ENCODE peak calls at places on chromosome 4, in seven cellular contexts. One of them, this sample, is unnamed.

GRCh38 chr4:183747931-183748664 is 89.0 kb downstream of the TRAPPC11 start:
- DNase-seq in AG10803: peak
- DNase-seq in endodermal cell: no peak
- DNase-seq in kidney: no peak
- DNase-seq in lower leg skin: no peak
- DNase-seq in psoas muscle: no peak
- DNase-seq in tibial nerve: no peak
- DNase-seq in this sample: no peak

GRCh38 chr4:56723201-56723605 is 42.1 kb upstream of the HOPX start:
- DNase-seq in kidney: no peak
- DNase-seq in lower leg skin: no peak
- DNase-seq in psoas muscle: no peak
- DNase-seq in endodermal cell: no peak
- DNase-seq in tibial nerve: no peak
- DNase-seq in AG10803: no peak
- DNase-seq in this sample: no peak

GRCh38 chr4:80540785-80541469 is 205.4 kb downstream of the CFAP299 start:
- DNase-seq in AG10803: peak
- DNase-seq in endodermal cell: no peak
- DNase-seq in tibial nerve: no peak
- DNase-seq in kidney: no peak
- DNase-seq in lower leg skin: no peak
- DNase-seq in psoas muscle: no peak
- DNase-seq in this sample: no peak

GRCh38 chr4:159428975-159429692 is 326.3 kb downstream of the RAPGEF2 start:
- DNase-seq in tibial nerve: no peak
- DNase-seq in psoas muscle: no peak
- DNase-seq in lower leg skin: no peak
- DNase-seq in endodermal cell: no peak
- DNase-seq in kidney: no peak
- DNase-seq in AG10803: no peak
- DNase-seq in this sample: no peak

GRCh38 chr4:80036949-80037348 is 36.1 kb downstream of the ANTXR2 start:
- DNase-seq in lower leg skin: no peak
- DNase-seq in AG10803: peak
- DNase-seq in tibial nerve: no peak
- DNase-seq in kidney: no peak
- DNase-seq in psoas muscle: no peak
- DNase-seq in endodermal cell: no peak
- DNase-seq in this sample: no peak

GRCh38 chr4:157115613-157116340 is 39.8 kb downstream of the GLRB start:
- DNase-seq in psoas muscle: no peak
- DNase-seq in tibial nerve: no peak
- DNase-seq in lower leg skin: no peak
- DNase-seq in kidney: no peak
- DNase-seq in AG10803: peak
- DNase-seq in endodermal cell: no peak
- DNase-seq in this sample: no peak

GRCh38 chr4:75561789-75562188 is 5.9 kb downstream of the ODAPH start:
- DNase-seq in tibial nerve: no peak
- DNase-seq in kidney: no peak
- DNase-seq in lower leg skin: no peak
- DNase-seq in endodermal cell: peak
- DNase-seq in AG10803: peak
- DNase-seq in psoas muscle: no peak
- DNase-seq in this sample: no peak

GRCh38 chr4:187478292-187479205 is 517.0 kb upstream of the ZFP42 start:
- DNase-seq in tibial nerve: no peak
- DNase-seq in psoas muscle: no peak
- DNase-seq in lower leg skin: no peak
- DNase-seq in AG10803: peak
- DNase-seq in endodermal cell: no peak
- DNase-seq in kidney: no peak
- DNase-seq in this sample: no peak

GRCh38 chr4:153365003-153365402 is 20.5 kb downstream of the MND1 start:
- DNase-seq in lower leg skin: no peak
- DNase-seq in AG10803: no peak
- DNase-seq in tibial nerve: no peak
- DNase-seq in psoas muscle: no peak
- DNase-seq in kidney: no peak
- DNase-seq in endodermal cell: no peak
- DNase-seq in this sample: no peak

GRCh38 chr4:19748470-19748869 is 503.2 kb upstream of the SLIT2 start:
- DNase-seq in endodermal cell: no peak
- DNase-seq in tibial nerve: peak
- DNase-seq in psoas muscle: no peak
- DNase-seq in kidney: peak
- DNase-seq in AG10803: peak
- DNase-seq in lower leg skin: peak
- DNase-seq in this sample: no peak

GRCh38 chr4:97235516-97235915 is 907.8 kb downstream of the STPG2 start:
- DNase-seq in AG10803: no peak
- DNase-seq in psoas muscle: no peak
- DNase-seq in lower leg skin: no peak
- DNase-seq in tibial nerve: no peak
- DNase-seq in endodermal cell: peak
- DNase-seq in kidney: no peak
- DNase-seq in this sample: no peak

GRCh38 chr4:151045907-151046306 is 30.8 kb upstream of the LRBA start:
- DNase-seq in lower leg skin: no peak
- DNase-seq in tibial nerve: no peak
- DNase-seq in endodermal cell: peak
- DNase-seq in psoas muscle: no peak
- DNase-seq in AG10803: no peak
- DNase-seq in kidney: no peak
- DNase-seq in this sample: no peak
- TF ChIP-seq CTCF in lower leg skin: no peak
- TF ChIP-seq CTCF in tibial nerve: no peak
- TF ChIP-seq CTCF in endodermal cell: peak
- TF ChIP-seq CTCF in psoas muscle: no peak
- TF ChIP-seq CTCF in AG10803: no peak
- TF ChIP-seq CTCF in kidney: peak
- TF ChIP-seq CTCF in this sample: no peak

DNA sequence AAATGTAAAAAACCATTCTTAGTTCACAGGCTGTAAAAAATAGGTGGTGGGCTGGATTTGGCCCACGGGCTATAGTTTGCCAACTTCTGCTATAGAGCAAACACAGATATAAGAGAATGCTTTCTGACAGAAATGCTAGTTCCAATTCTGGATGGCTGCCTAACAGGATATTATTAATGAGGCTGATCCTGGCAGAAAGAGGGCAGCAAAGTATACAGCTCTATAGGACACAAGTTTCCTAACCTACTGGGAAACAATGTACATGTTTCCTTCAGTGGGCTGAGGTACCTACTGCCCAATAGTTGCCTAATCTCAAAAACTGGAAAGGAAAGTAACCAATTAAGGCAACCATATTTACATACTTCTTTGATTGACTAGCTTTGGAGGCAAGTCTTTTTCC is 58.2 kb upstream of the UCP1 start:
- DNase-seq in psoas muscle: no peak
- DNase-seq in AG10803: no peak
- DNase-seq in endodermal cell: no peak
- DNase-seq in kidney: no peak
- DNase-seq in lower leg skin: no peak
- DNase-seq in tibial nerve: no peak
- DNase-seq in this sample: no peak
- TF ChIP-seq CTCF in psoas muscle: no peak
- TF ChIP-seq CTCF in AG10803: no peak
- TF ChIP-seq CTCF in endodermal cell: no peak
- TF ChIP-seq CTCF in kidney: peak
- TF ChIP-seq CTCF in lower leg skin: no peak
- TF ChIP-seq CTCF in tibial nerve: no peak
- TF ChIP-seq CTCF in this sample: no peak

GRCh38 chr4:127479031-127479622 is 153.6 kb upstream of the INTU start:
- DNase-seq in tibial nerve: no peak
- DNase-seq in endodermal cell: no peak
- DNase-seq in AG10803: peak
- DNase-seq in lower leg skin: no peak
- DNase-seq in kidney: no peak
- DNase-seq in psoas muscle: no peak
- DNase-seq in this sample: no peak
- TF ChIP-seq CTCF in tibial nerve: peak
- TF ChIP-seq CTCF in endodermal cell: peak
- TF ChIP-seq CTCF in AG10803: peak
- TF ChIP-seq CTCF in lower leg skin: no peak
- TF ChIP-seq CTCF in kidney: peak
- TF ChIP-seq CTCF in psoas muscle: peak
- TF ChIP-seq CTCF in this sample: no peak

GRCh38 chr4:27357283-27357682 is 496.6 kb downstream of the STIM2 start:
- DNase-seq in lower leg skin: no peak
- DNase-seq in endodermal cell: no peak
- DNase-seq in psoas muscle: no peak
- DNase-seq in tibial nerve: no peak
- DNase-seq in kidney: no peak
- DNase-seq in AG10803: no peak
- DNase-seq in this sample: no peak
- TF ChIP-seq CTCF in lower leg skin: no peak
- TF ChIP-seq CTCF in endodermal cell: peak
- TF ChIP-seq CTCF in psoas muscle: no peak
- TF ChIP-seq CTCF in tibial nerve: no peak
- TF ChIP-seq CTCF in kidney: peak
- TF ChIP-seq CTCF in AG10803: peak
- TF ChIP-seq CTCF in this sample: no peak

DNA sequence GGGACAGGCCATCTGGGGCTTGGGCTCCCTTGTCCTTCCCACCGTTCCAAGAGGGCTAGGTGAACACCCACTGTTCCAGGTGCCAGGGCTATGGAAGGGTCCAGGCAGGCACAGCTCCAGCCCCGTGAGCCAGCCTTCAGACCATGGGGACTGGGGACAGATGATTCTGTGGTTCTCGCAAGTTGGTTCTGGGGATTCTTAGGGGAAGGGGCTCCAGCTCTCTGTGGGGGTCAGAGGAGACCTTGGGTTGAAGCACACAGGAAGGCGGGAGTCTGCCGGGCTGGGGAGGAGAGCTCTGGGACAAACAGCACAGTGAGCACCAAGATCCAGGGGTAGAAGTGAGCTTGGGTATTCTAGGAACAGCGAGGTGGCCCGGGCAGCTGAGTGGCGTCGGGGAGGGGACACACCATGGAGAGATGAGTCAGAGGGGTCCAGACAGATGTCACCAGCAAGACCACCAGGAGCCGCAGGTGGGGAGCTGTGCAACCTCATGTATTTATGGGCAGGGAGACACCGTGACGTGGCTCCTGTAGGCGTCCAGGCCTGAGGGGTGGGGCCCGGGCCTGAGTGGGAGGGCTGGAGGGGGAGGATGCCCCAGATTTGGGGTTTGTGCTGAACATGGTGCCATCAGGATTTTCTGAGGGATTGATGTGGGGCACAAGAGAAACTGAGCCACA is 48.8 kb upstream of the HMX1 start:
- DNase-seq in endodermal cell: no peak
- DNase-seq in psoas muscle: no peak
- DNase-seq in kidney: peak
- DNase-seq in AG10803: no peak
- DNase-seq in tibial nerve: no peak
- DNase-seq in lower leg skin: peak
- DNase-seq in this sample: no peak
- TF ChIP-seq CTCF in endodermal cell: no peak
- TF ChIP-seq CTCF in psoas muscle: no peak
- TF ChIP-seq CTCF in kidney: no peak
- TF ChIP-seq CTCF in AG10803: no peak
- TF ChIP-seq CTCF in tibial nerve: no peak
- TF ChIP-seq CTCF in lower leg skin: no peak
- TF ChIP-seq CTCF in this sample: no peak

DNA sequence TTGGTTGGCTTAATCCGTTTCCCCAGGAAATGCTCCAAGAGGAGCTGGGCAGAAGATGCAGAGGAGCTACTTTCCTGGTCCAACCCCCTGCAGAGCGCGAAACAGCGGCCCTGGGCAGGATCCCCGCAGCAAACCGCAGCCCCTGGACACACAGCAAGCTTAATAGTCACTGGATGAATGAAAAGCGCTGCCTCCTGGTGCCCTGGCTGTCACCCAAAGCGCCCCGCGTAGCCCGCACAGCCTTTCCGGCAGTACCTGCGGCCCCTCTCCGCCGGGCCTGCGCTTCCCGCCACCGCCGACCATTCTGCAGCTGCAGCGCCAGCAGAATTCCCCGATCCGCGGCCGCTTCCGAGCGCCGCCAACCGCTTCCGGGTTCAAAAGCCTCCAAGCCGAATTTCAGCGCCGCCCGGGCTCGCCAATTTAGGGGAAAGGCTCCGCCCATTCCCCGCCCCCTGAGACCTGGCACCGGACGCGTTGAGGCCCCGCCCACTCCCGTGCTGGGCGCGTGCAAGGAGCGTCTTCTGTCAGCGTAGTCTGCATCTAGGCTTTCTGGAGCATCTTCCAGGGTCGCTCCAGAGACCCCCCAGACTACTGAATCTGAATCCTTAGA is at the start of gene HPF1:
- DNase-seq in psoas muscle: peak
- DNase-seq in AG10803: peak
- DNase-seq in tibial nerve: peak
- DNase-seq in kidney: peak
- DNase-seq in lower leg skin: peak
- DNase-seq in endodermal cell: peak
- DNase-seq in this sample: peak
- TF ChIP-seq CTCF in psoas muscle: no peak
- TF ChIP-seq CTCF in AG10803: no peak
- TF ChIP-seq CTCF in tibial nerve: no peak
- TF ChIP-seq CTCF in kidney: peak
- TF ChIP-seq CTCF in lower leg skin: no peak
- TF ChIP-seq CTCF in endodermal cell: no peak
- TF ChIP-seq CTCF in this sample: no peak

GRCh38 chr4:38075370-38076152 is 115.4 kb downstream of the PTTG2 start:
- DNase-seq in kidney: no peak
- DNase-seq in lower leg skin: peak
- DNase-seq in AG10803: peak
- DNase-seq in tibial nerve: no peak
- DNase-seq in psoas muscle: no peak
- DNase-seq in endodermal cell: no peak
- DNase-seq in this sample: no peak

GRCh38 chr4:38072578-38072977 is 112.4 kb downstream of the PTTG2 start:
- DNase-seq in psoas muscle: no peak
- DNase-seq in kidney: no peak
- DNase-seq in AG10803: no peak
- DNase-seq in endodermal cell: no peak
- DNase-seq in tibial nerve: no peak
- DNase-seq in lower leg skin: no peak
- DNase-seq in this sample: no peak

GRCh38 chr4:38073596-38074234 is 113.5 kb downstream of the PTTG2 start:
- DNase-seq in AG10803: peak
- DNase-seq in lower leg skin: no peak
- DNase-seq in endodermal cell: no peak
- DNase-seq in kidney: no peak
- DNase-seq in psoas muscle: no peak
- DNase-seq in tibial nerve: no peak
- DNase-seq in this sample: no peak

GRCh38 chr4:38069271-38069760 is 109.1 kb downstream of the PTTG2 start:
- DNase-seq in kidney: no peak
- DNase-seq in endodermal cell: peak
- DNase-seq in psoas muscle: no peak
- DNase-seq in AG10803: no peak
- DNase-seq in tibial nerve: no peak
- DNase-seq in lower leg skin: no peak
- DNase-seq in this sample: no peak

GRCh38 chr4:38071801-38072567 is 111.8 kb downstream of the PTTG2 start:
- DNase-seq in lower leg skin: no peak
- DNase-seq in AG10803: peak
- DNase-seq in tibial nerve: no peak
- DNase-seq in psoas muscle: no peak
- DNase-seq in kidney: no peak
- DNase-seq in endodermal cell: no peak
- DNase-seq in this sample: no peak
- TF ChIP-seq CTCF in lower leg skin: peak
- TF ChIP-seq CTCF in AG10803: no peak
- TF ChIP-seq CTCF in tibial nerve: no peak
- TF ChIP-seq CTCF in psoas muscle: no peak
- TF ChIP-seq CTCF in kidney: no peak
- TF ChIP-seq CTCF in endodermal cell: no peak
- TF ChIP-seq CTCF in this sample: no peak

This sample was measured in activated B cell treated with CpG ODN at 0.5 μM for 24 hours.